ENCODE peak calls at places on chromosomes 7 and 10, in five cellular contexts. One of them, this sample, is unnamed.

GRCh38 chr10:44216073-44216472 is 168.8 kb downstream of the CXCL12 start:
- DNase-seq in lung: no peak
- DNase-seq in CD4-positive, alpha-beta T cell: no peak
- DNase-seq in foreskin fibroblast: no peak
- DNase-seq in lower leg skin: no peak
- DNase-seq in this sample: no peak

GRCh38 chr7:66353547-66353946 is 148.4 kb downstream of the TPST1 start:
- DNase-seq in lung: no peak
- DNase-seq in CD4-positive, alpha-beta T cell: no peak
- DNase-seq in foreskin fibroblast: peak; percentile 90
- DNase-seq in lower leg skin: no peak
- DNase-seq in this sample: no peak

GRCh38 chr10:92387289-92387940 is 96.4 kb downstream of the MARCHF5 start:
- DNase-seq in lung: no peak
- DNase-seq in CD4-positive, alpha-beta T cell: no peak
- DNase-seq in foreskin fibroblast: peak; percentile 71
- DNase-seq in lower leg skin: no peak
- DNase-seq in this sample: peak; percentile 36

GRCh38 chr10:21273400-21273968 is 252.0 kb downstream of the SKIDA1 start:
- DNase-seq in lung: no peak
- DNase-seq in CD4-positive, alpha-beta T cell: no peak
- DNase-seq in foreskin fibroblast: no peak
- DNase-seq in lower leg skin: no peak
- DNase-seq in this sample: no peak

GRCh38 chr7:138158739-138159528 is 82.7 kb downstream of the AKR1D1 start:
- DNase-seq in lung: no peak
- DNase-seq in CD4-positive, alpha-beta T cell: no peak
- DNase-seq in foreskin fibroblast: no peak
- DNase-seq in lower leg skin: no peak
- DNase-seq in this sample: no peak

GRCh38 chr7:136878878-136879277 is 10.4 kb downstream of the CHRM2 start:
- DNase-seq in lung: no peak
- DNase-seq in CD4-positive, alpha-beta T cell: no peak
- DNase-seq in foreskin fibroblast: no peak
- DNase-seq in lower leg skin: no peak
- DNase-seq in this sample: no peak

GRCh38 chr10:3960496-3960895 is 175.5 kb upstream of the KLF6 start:
- DNase-seq in lung: no peak
- DNase-seq in CD4-positive, alpha-beta T cell: no peak
- DNase-seq in foreskin fibroblast: no peak
- DNase-seq in lower leg skin: no peak
- DNase-seq in this sample: no peak

GRCh38 chr10:38043516-38043915 is 33.0 kb downstream of the ZNF33A start:
- DNase-seq in lung: no peak
- DNase-seq in CD4-positive, alpha-beta T cell: no peak
- DNase-seq in foreskin fibroblast: no peak
- DNase-seq in lower leg skin: no peak
- DNase-seq in this sample: no peak

GRCh38 chr10:22849077-22849810 is 78.6 kb upstream of the ARMC3 start:
- DNase-seq in lung: peak; percentile 57
- DNase-seq in CD4-positive, alpha-beta T cell: no peak
- DNase-seq in foreskin fibroblast: peak; percentile 75
- DNase-seq in lower leg skin: peak; percentile 85
- DNase-seq in this sample: no peak

GRCh38 chr10:71970331-71970730 is 6.1 kb downstream of the CHST3 start:
- DNase-seq in lung: no peak
- DNase-seq in CD4-positive, alpha-beta T cell: no peak
- DNase-seq in foreskin fibroblast: peak; percentile 62
- DNase-seq in lower leg skin: no peak
- DNase-seq in this sample: no peak

GRCh38 chr7:139592801-139593461 is 69.4 kb downstream of the CLEC2L start:
- DNase-seq in lung: no peak
- DNase-seq in CD4-positive, alpha-beta T cell: no peak
- DNase-seq in foreskin fibroblast: no peak
- DNase-seq in lower leg skin: no peak
- DNase-seq in this sample: no peak

GRCh38 chr10:121041906-121042305 is 190.7 kb downstream of the WDR11 start:
- DNase-seq in lung: no peak
- DNase-seq in CD4-positive, alpha-beta T cell: no peak
- DNase-seq in foreskin fibroblast: no peak
- DNase-seq in lower leg skin: no peak
- DNase-seq in this sample: no peak

GRCh38 chr10:79246606-79247275 is 100.5 kb upstream of the PPIF start:
- DNase-seq in lung: no peak
- DNase-seq in CD4-positive, alpha-beta T cell: no peak
- DNase-seq in foreskin fibroblast: peak; percentile 60
- DNase-seq in lower leg skin: peak; percentile 84
- DNase-seq in this sample: no peak

GRCh38 chr7:113404245-113404644 is 285.9 kb upstream of the SMIM30 start:
- DNase-seq in lung: no peak
- DNase-seq in CD4-positive, alpha-beta T cell: no peak
- DNase-seq in foreskin fibroblast: no peak
- DNase-seq in lower leg skin: no peak
- DNase-seq in this sample: no peak
- TF ChIP-seq CTCF in lung: no peak
- TF ChIP-seq CTCF in CD4-positive, alpha-beta T cell: no peak
- TF ChIP-seq CTCF in foreskin fibroblast: no peak
- TF ChIP-seq CTCF in lower leg skin: no peak
- TF ChIP-seq CTCF in this sample: peak; percentile 28

GRCh38 chr7:12221414-12221813 is 10.3 kb downstream of the TMEM106B start:
- DNase-seq in lung: no peak
- DNase-seq in CD4-positive, alpha-beta T cell: no peak
- DNase-seq in foreskin fibroblast: no peak
- DNase-seq in lower leg skin: no peak
- DNase-seq in this sample: no peak
- TF ChIP-seq CTCF in lung: no peak
- TF ChIP-seq CTCF in CD4-positive, alpha-beta T cell: no peak
- TF ChIP-seq CTCF in foreskin fibroblast: no peak
- TF ChIP-seq CTCF in lower leg skin: no peak
- TF ChIP-seq CTCF in this sample: no peak

DNA sequence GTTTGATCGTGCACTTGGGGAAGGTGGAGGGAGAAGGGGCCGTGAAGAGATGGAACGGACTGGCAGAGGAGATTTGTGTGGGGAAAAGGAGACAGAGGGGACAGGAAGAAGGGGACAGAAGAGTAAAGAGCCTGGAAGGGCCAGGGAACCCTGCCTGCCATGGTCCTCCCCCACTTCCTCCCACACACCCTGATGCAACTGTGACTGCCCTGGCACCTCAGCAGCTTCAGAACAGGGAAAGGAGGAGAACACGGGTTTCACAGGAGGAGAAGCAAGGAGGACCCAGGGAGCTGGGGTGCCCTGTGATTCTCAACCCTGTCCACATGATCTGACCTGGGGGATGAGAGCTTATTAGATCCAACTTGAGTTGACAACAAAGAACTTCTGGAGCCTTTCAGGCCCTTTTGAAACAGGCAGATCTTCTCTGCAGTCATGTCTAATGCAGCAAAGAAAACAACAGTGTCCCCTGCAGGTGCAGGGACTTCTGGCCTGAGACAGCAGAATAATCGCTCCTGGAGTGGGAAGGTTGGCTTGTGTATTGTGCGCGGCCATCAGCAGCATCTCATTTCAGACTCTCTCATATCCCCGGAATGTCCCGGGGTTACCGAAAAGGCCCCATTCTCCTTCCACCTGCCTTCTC is 421.6 kb downstream of the PAXIP1 start:
- DNase-seq in lung: peak; percentile 21
- DNase-seq in CD4-positive, alpha-beta T cell: no peak
- DNase-seq in foreskin fibroblast: no peak
- DNase-seq in lower leg skin: no peak
- DNase-seq in this sample: no peak
- TF ChIP-seq CTCF in lung: no peak
- TF ChIP-seq CTCF in CD4-positive, alpha-beta T cell: no peak
- TF ChIP-seq CTCF in foreskin fibroblast: no peak
- TF ChIP-seq CTCF in lower leg skin: no peak
- TF ChIP-seq CTCF in this sample: no peak

GRCh38 chr7:157278791-157279678 is 57.8 kb upstream of the DNAJB6 start:
- DNase-seq in lung: peak; percentile 61
- DNase-seq in CD4-positive, alpha-beta T cell: no peak
- DNase-seq in foreskin fibroblast: peak; percentile 46
- DNase-seq in lower leg skin: no peak
- DNase-seq in this sample: no peak
- TF ChIP-seq CTCF in lung: no peak
- TF ChIP-seq CTCF in CD4-positive, alpha-beta T cell: no peak
- TF ChIP-seq CTCF in foreskin fibroblast: no peak
- TF ChIP-seq CTCF in lower leg skin: no peak
- TF ChIP-seq CTCF in this sample: no peak

DNA sequence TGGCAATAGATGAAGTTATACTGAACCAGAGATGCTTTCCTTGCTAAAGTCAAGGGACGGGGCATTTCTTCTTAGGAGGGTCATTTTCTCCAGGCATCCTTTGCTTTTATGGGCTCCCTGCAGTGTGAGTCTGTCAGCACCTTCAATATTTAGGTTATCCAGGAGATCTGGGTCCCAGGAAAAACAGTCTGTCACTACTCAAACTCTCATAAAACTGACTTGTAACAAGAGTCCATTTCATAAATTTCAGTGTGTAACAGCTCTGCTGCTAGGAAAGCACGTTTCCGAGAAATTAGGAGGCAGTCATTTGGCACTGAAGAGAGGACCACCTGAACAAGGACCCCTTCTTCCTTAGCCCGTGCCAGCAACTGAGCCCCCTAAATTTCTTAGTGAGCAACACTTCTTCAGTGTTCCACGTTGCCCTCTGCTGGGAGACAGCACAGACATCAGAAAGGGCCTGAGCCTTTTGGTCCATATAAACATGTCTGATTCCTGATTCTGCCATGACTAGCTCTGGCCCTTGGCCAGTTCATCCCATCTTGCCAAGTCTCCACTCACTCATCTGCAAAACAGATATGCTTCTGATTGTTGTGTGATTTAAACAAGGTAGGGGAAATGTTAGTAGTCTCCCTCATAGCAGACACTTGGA is 7.2 kb downstream of the GCC1 start:
- DNase-seq in lung: no peak
- DNase-seq in CD4-positive, alpha-beta T cell: no peak
- DNase-seq in foreskin fibroblast: peak; percentile 83
- DNase-seq in lower leg skin: no peak
- DNase-seq in this sample: no peak
- TF ChIP-seq CTCF in lung: no peak
- TF ChIP-seq CTCF in CD4-positive, alpha-beta T cell: no peak
- TF ChIP-seq CTCF in foreskin fibroblast: peak; percentile 31
- TF ChIP-seq CTCF in lower leg skin: no peak
- TF ChIP-seq CTCF in this sample: peak; percentile 22

GRCh38 chr7:54664235-54665228 is 94.5 kb downstream of the SEC61G start:
- DNase-seq in lung: peak; percentile 33
- DNase-seq in CD4-positive, alpha-beta T cell: no peak
- DNase-seq in foreskin fibroblast: peak; percentile 76
- DNase-seq in lower leg skin: no peak
- DNase-seq in this sample: no peak
- TF ChIP-seq CTCF in lung: no peak
- TF ChIP-seq CTCF in CD4-positive, alpha-beta T cell: no peak
- TF ChIP-seq CTCF in foreskin fibroblast: peak; percentile 25
- TF ChIP-seq CTCF in lower leg skin: no peak
- TF ChIP-seq CTCF in this sample: peak; percentile 46